ENCODE peak calls at places on chromosomes 3 and 15, in seven cellular contexts. J is stimulated activated CD4-positive, alpha-beta T cell treated with anti-CD3 and anti-CD28 coated beads, Interleukin-4, amount 100 ng/mL, for 24 hours; Z is effector memory CD4-positive, alpha-beta T cell; M is CD8-positive, alpha-beta T cell; F is Peyer's patch; T is H4; U is CD4-positive, alpha-beta T cell. P is an unnamed sample.

GRCh38 chr3:100400424-100400781 is 486 bp downstream of the TOMM70 start:
- DNase-seq in M (no peak), J (peak), T (no peak), Z (peak), F (no peak), U (peak), P (no peak)

GRCh38 chr3:177516130-177517011 is 319.1 kb upstream of the TBL1XR1 start:
- DNase-seq in U (no peak), F (no peak), T (peak), Z (no peak), M (no peak), J (no peak), P (no peak)

GRCh38 chr3:118487734-118488133 is 546.9 kb downstream of the IGSF11 start:
- DNase-seq in T (no peak), U (no peak), F (no peak), Z (no peak), M (no peak), J (no peak), P (no peak)

GRCh38 chr15:35934383-35935049 is 388.6 kb upstream of the DPH6 start:
- DNase-seq in J (no peak), T (no peak), M (no peak), F (no peak), Z (no peak), U (no peak), P (no peak)

GRCh38 chr3:24490151-24490550 is 4.5 kb downstream of the THRB start:
- DNase-seq in J (no peak), M (no peak), Z (no peak), T (no peak), U (no peak), F (no peak), P (no peak)

GRCh38 chr3:122886251-122886650 is 91.4 kb downstream of the SLC49A4 start:
- DNase-seq in T (no peak), J (no peak), F (no peak), M (no peak), Z (no peak), U (no peak), P (no peak)

GRCh38 chr3:143363276-143363675 is 243.7 kb downstream of the CHST2 start:
- DNase-seq in F (no peak), U (no peak), M (no peak), T (peak), Z (no peak), J (no peak), P (no peak)

GRCh38 chr3:187261541-187261969 is 30.0 kb downstream of the MASP1 start:
- DNase-seq in Z (no peak), J (no peak), F (no peak), U (no peak), T (peak), M (no peak), P (no peak)

GRCh38 chr3:144200004-144200403 is 228.4 kb downstream of the DIPK2A start:
- DNase-seq in M (no peak), U (no peak), F (no peak), J (no peak), Z (no peak), T (no peak), P (no peak)

GRCh38 chr3:184565421-184566211 is 4.0 kb downstream of the EPHB3 start:
- DNase-seq in U (no peak), M (no peak), J (no peak), F (no peak), Z (no peak), T (peak), P (no peak)

GRCh38 chr3:195246608-195247007 is 24.4 kb downstream of the XXYLT1 start:
- DNase-seq in J (no peak), F (no peak), U (no peak), M (peak), Z (no peak), T (no peak), P (no peak)

GRCh38 chr15:74252291-74253080 is 16.4 kb downstream of the CCDC33 start:
- DNase-seq in Z (no peak), U (no peak), J (no peak), M (no peak), F (no peak), T (no peak), P (no peak)

GRCh38 chr3:194621947-194622346 is 11.3 kb downstream of the TMEM44 start:
- DNase-seq in J (no peak), Z (no peak), M (no peak), F (no peak), U (no peak), T (no peak), P (no peak)

GRCh38 chr15:48759921-48760320 is 50.9 kb downstream of the CEP152 start:
- DNase-seq in M (no peak), U (no peak), T (no peak), J (no peak), Z (no peak), F (no peak), P (no peak)

GRCh38 chr3:114792159-114792918 is 354.7 kb downstream of the ZBTB20 start:
- DNase-seq in U (no peak), M (no peak), J (no peak), F (no peak), Z (no peak), T (no peak), P (no peak)

GRCh38 chr3:46884929-46885328 is 7.4 kb downstream of the PTH1R start:
- DNase-seq in F (no peak), T (no peak), M (no peak), J (peak), U (no peak), Z (no peak), P (no peak)

GRCh38 chr15:84960391-84961113 is 21.1 kb upstream of the PDE8A start:
- DNase-seq in Z (no peak), T (no peak), J (no peak), M (no peak), U (no peak), F (no peak), P (no peak)

GRCh38 chr3:61685755-61686154 is 124.4 kb downstream of the PTPRG start:
- DNase-seq in M (no peak), J (no peak), Z (no peak), U (no peak), F (no peak), T (peak), P (no peak)

GRCh38 chr15:101107101-101107500 is 144.7 kb downstream of the CHSY1 start:
- DNase-seq in T (no peak), F (no peak), U (no peak), J (no peak), Z (no peak), M (no peak), P (no peak)

P was measured in caudate nucleus.